ENCODE peak calls at places on chromosomes 6 and 20, in eight cellular contexts. One of them, this sample, is unnamed.
A peak's percentile ranks its signal among the peaks of the same experiment; 100 is the strongest.

GRCh38 chr20:46070215-46070910 is 19.4 kb downstream of the NCOA5 start:
- DNase-seq in pancreas: no peak
- DNase-seq in RWPE1: no peak
- DNase-seq in Right ventricle myocardium superior: no peak
- DNase-seq in keratinocyte: no peak
- DNase-seq in GM23248: peak; percentile 69
- DNase-seq in GM10248: no peak
- DNase-seq in stimulated activated effector memory CD8-positive, alpha-beta T cell treated with anti-CD3 and anti-CD28 coated beads, Interleukin-12 subunit alpha, Interleukin-12 subunit beta, amount 100 ng/mL, for 72 hours: no peak
- DNase-seq in this sample: peak; percentile 66

GRCh38 chr20:50834599-50835005 is 39.7 kb downstream of the BCAS4 start:
- DNase-seq in pancreas: no peak
- DNase-seq in RWPE1: peak; percentile 55
- DNase-seq in Right ventricle myocardium superior: no peak
- DNase-seq in keratinocyte: no peak
- DNase-seq in GM23248: peak; percentile 65
- DNase-seq in GM10248: no peak
- DNase-seq in stimulated activated effector memory CD8-positive, alpha-beta T cell treated with anti-CD3 and anti-CD28 coated beads, Interleukin-12 subunit alpha, Interleukin-12 subunit beta, amount 100 ng/mL, for 72 hours: no peak
- DNase-seq in this sample: no peak

GRCh38 chr20:50387996-50388332 is 122.2 kb upstream of the PTPN1 start:
- DNase-seq in pancreas: no peak
- DNase-seq in RWPE1: no peak
- DNase-seq in Right ventricle myocardium superior: no peak
- DNase-seq in keratinocyte: no peak
- DNase-seq in GM23248: no peak
- DNase-seq in GM10248: no peak
- DNase-seq in stimulated activated effector memory CD8-positive, alpha-beta T cell treated with anti-CD3 and anti-CD28 coated beads, Interleukin-12 subunit alpha, Interleukin-12 subunit beta, amount 100 ng/mL, for 72 hours: no peak
- DNase-seq in this sample: peak; percentile 63

GRCh38 chr20:15030826-15031225 is 693.4 kb upstream of the FLRT3 start:
- DNase-seq in pancreas: no peak
- DNase-seq in RWPE1: no peak
- DNase-seq in Right ventricle myocardium superior: no peak
- DNase-seq in keratinocyte: no peak
- DNase-seq in GM23248: no peak
- DNase-seq in GM10248: no peak
- DNase-seq in stimulated activated effector memory CD8-positive, alpha-beta T cell treated with anti-CD3 and anti-CD28 coated beads, Interleukin-12 subunit alpha, Interleukin-12 subunit beta, amount 100 ng/mL, for 72 hours: no peak
- DNase-seq in this sample: no peak

GRCh38 chr6:47630587-47630986 is 67.8 kb upstream of the ADGRF4 start:
- DNase-seq in pancreas: no peak
- DNase-seq in RWPE1: no peak
- DNase-seq in Right ventricle myocardium superior: no peak
- DNase-seq in keratinocyte: no peak
- DNase-seq in GM23248: no peak
- DNase-seq in GM10248: no peak
- DNase-seq in stimulated activated effector memory CD8-positive, alpha-beta T cell treated with anti-CD3 and anti-CD28 coated beads, Interleukin-12 subunit alpha, Interleukin-12 subunit beta, amount 100 ng/mL, for 72 hours: no peak
- DNase-seq in this sample: no peak

GRCh38 chr6:10412165-10412947 is 2.5 kb downstream of the TFAP2A start:
- DNase-seq in pancreas: no peak
- DNase-seq in RWPE1: peak; percentile 72
- DNase-seq in Right ventricle myocardium superior: peak; percentile 38
- DNase-seq in keratinocyte: no peak
- DNase-seq in GM23248: peak; percentile 86
- DNase-seq in GM10248: peak; percentile 69
- DNase-seq in stimulated activated effector memory CD8-positive, alpha-beta T cell treated with anti-CD3 and anti-CD28 coated beads, Interleukin-12 subunit alpha, Interleukin-12 subunit beta, amount 100 ng/mL, for 72 hours: no peak
- DNase-seq in this sample: peak; percentile 60

GRCh38 chr6:31558318-31558625 is 10.9 kb downstream of the NFKBIL1 start:
- DNase-seq in pancreas: no peak
- DNase-seq in RWPE1: no peak
- DNase-seq in Right ventricle myocardium superior: no peak
- DNase-seq in keratinocyte: no peak
- DNase-seq in GM23248: no peak
- DNase-seq in GM10248: no peak
- DNase-seq in stimulated activated effector memory CD8-positive, alpha-beta T cell treated with anti-CD3 and anti-CD28 coated beads, Interleukin-12 subunit alpha, Interleukin-12 subunit beta, amount 100 ng/mL, for 72 hours: no peak
- DNase-seq in this sample: no peak

GRCh38 chr6:16757332-16757731 is 3.9 kb downstream of the ATXN1 start:
- DNase-seq in pancreas: no peak
- DNase-seq in RWPE1: no peak
- DNase-seq in Right ventricle myocardium superior: no peak
- DNase-seq in keratinocyte: no peak
- DNase-seq in GM23248: peak; percentile 67
- DNase-seq in GM10248: no peak
- DNase-seq in stimulated activated effector memory CD8-positive, alpha-beta T cell treated with anti-CD3 and anti-CD28 coated beads, Interleukin-12 subunit alpha, Interleukin-12 subunit beta, amount 100 ng/mL, for 72 hours: no peak
- DNase-seq in this sample: no peak

GRCh38 chr20:53872561-53873248 is 197.7 kb downstream of the BCAS1 start:
- DNase-seq in pancreas: no peak
- DNase-seq in RWPE1: no peak
- DNase-seq in Right ventricle myocardium superior: no peak
- DNase-seq in keratinocyte: no peak
- DNase-seq in GM23248: peak; percentile 18
- DNase-seq in GM10248: peak; percentile 38
- DNase-seq in stimulated activated effector memory CD8-positive, alpha-beta T cell treated with anti-CD3 and anti-CD28 coated beads, Interleukin-12 subunit alpha, Interleukin-12 subunit beta, amount 100 ng/mL, for 72 hours: no peak
- DNase-seq in this sample: peak; percentile 83

GRCh38 chr6:56359201-56359899 is 112.0 kb upstream of the COL21A1 start:
- DNase-seq in pancreas: peak; percentile 52
- DNase-seq in RWPE1: peak; percentile 78
- DNase-seq in Right ventricle myocardium superior: no peak
- DNase-seq in keratinocyte: no peak
- DNase-seq in GM23248: peak; percentile 77
- DNase-seq in GM10248: peak; percentile 55
- DNase-seq in stimulated activated effector memory CD8-positive, alpha-beta T cell treated with anti-CD3 and anti-CD28 coated beads, Interleukin-12 subunit alpha, Interleukin-12 subunit beta, amount 100 ng/mL, for 72 hours: no peak
- DNase-seq in this sample: peak; percentile 68

GRCh38 chr6:168158980-168159349 is 80.0 kb upstream of the FRMD1 start:
- DNase-seq in pancreas: no peak
- DNase-seq in RWPE1: no peak
- DNase-seq in Right ventricle myocardium superior: no peak
- DNase-seq in keratinocyte: no peak
- DNase-seq in GM23248: no peak
- DNase-seq in GM10248: no peak
- DNase-seq in stimulated activated effector memory CD8-positive, alpha-beta T cell treated with anti-CD3 and anti-CD28 coated beads, Interleukin-12 subunit alpha, Interleukin-12 subunit beta, amount 100 ng/mL, for 72 hours: no peak
- DNase-seq in this sample: no peak

GRCh38 chr6:3612341-3613041 is 139.0 kb downstream of the PXDC1 start:
- DNase-seq in pancreas: no peak
- DNase-seq in RWPE1: peak; percentile 92
- DNase-seq in Right ventricle myocardium superior: no peak
- DNase-seq in keratinocyte: peak; percentile 85
- DNase-seq in GM23248: peak; percentile 97
- DNase-seq in GM10248: no peak
- DNase-seq in stimulated activated effector memory CD8-positive, alpha-beta T cell treated with anti-CD3 and anti-CD28 coated beads, Interleukin-12 subunit alpha, Interleukin-12 subunit beta, amount 100 ng/mL, for 72 hours: no peak
- DNase-seq in this sample: peak; percentile 94

GRCh38 chr20:4173142-4173541 is 157.8 kb upstream of the RNF24 start:
- DNase-seq in pancreas: no peak
- DNase-seq in RWPE1: no peak
- DNase-seq in Right ventricle myocardium superior: no peak
- DNase-seq in keratinocyte: no peak
- DNase-seq in GM23248: no peak
- DNase-seq in GM10248: no peak
- DNase-seq in stimulated activated effector memory CD8-positive, alpha-beta T cell treated with anti-CD3 and anti-CD28 coated beads, Interleukin-12 subunit alpha, Interleukin-12 subunit beta, amount 100 ng/mL, for 72 hours: no peak
- DNase-seq in this sample: no peak

GRCh38 chr6:7163661-7164071 is 55.9 kb downstream of the RREB1 start:
- DNase-seq in pancreas: no peak
- DNase-seq in RWPE1: no peak
- DNase-seq in Right ventricle myocardium superior: no peak
- DNase-seq in keratinocyte: no peak
- DNase-seq in GM23248: no peak
- DNase-seq in GM10248: no peak
- DNase-seq in stimulated activated effector memory CD8-positive, alpha-beta T cell treated with anti-CD3 and anti-CD28 coated beads, Interleukin-12 subunit alpha, Interleukin-12 subunit beta, amount 100 ng/mL, for 72 hours: no peak
- DNase-seq in this sample: no peak

GRCh38 chr20:64152906-64153305 is 11.3 kb upstream of the MYT1 start:
- DNase-seq in pancreas: no peak
- DNase-seq in RWPE1: no peak
- DNase-seq in Right ventricle myocardium superior: peak; percentile 30
- DNase-seq in keratinocyte: no peak
- DNase-seq in GM23248: no peak
- DNase-seq in GM10248: no peak
- DNase-seq in stimulated activated effector memory CD8-positive, alpha-beta T cell treated with anti-CD3 and anti-CD28 coated beads, Interleukin-12 subunit alpha, Interleukin-12 subunit beta, amount 100 ng/mL, for 72 hours: no peak
- DNase-seq in this sample: no peak

GRCh38 chr20:51511861-51512619 is 30.5 kb downstream of the NFATC2 start:
- DNase-seq in pancreas: no peak
- DNase-seq in RWPE1: no peak
- DNase-seq in Right ventricle myocardium superior: no peak
- DNase-seq in keratinocyte: no peak
- DNase-seq in GM23248: no peak
- DNase-seq in GM10248: no peak
- DNase-seq in stimulated activated effector memory CD8-positive, alpha-beta T cell treated with anti-CD3 and anti-CD28 coated beads, Interleukin-12 subunit alpha, Interleukin-12 subunit beta, amount 100 ng/mL, for 72 hours: no peak
- DNase-seq in this sample: no peak

GRCh38 chr20:62197801-62198200 is 15.0 kb downstream of the MTG2 start:
- DNase-seq in pancreas: no peak
- DNase-seq in RWPE1: no peak
- DNase-seq in Right ventricle myocardium superior: peak; percentile 11
- DNase-seq in keratinocyte: no peak
- DNase-seq in GM23248: no peak
- DNase-seq in GM10248: no peak
- DNase-seq in stimulated activated effector memory CD8-positive, alpha-beta T cell treated with anti-CD3 and anti-CD28 coated beads, Interleukin-12 subunit alpha, Interleukin-12 subunit beta, amount 100 ng/mL, for 72 hours: no peak
- DNase-seq in this sample: no peak

GRCh38 chr6:130671119-130672104 is 155.8 kb upstream of the SMLR1 start:
- DNase-seq in pancreas: no peak
- DNase-seq in RWPE1: no peak
- DNase-seq in Right ventricle myocardium superior: no peak
- DNase-seq in keratinocyte: no peak
- DNase-seq in GM23248: peak; percentile 26
- DNase-seq in GM10248: no peak
- DNase-seq in stimulated activated effector memory CD8-positive, alpha-beta T cell treated with anti-CD3 and anti-CD28 coated beads, Interleukin-12 subunit alpha, Interleukin-12 subunit beta, amount 100 ng/mL, for 72 hours: no peak
- DNase-seq in this sample: no peak

GRCh38 chr6:128963561-128963960 is 80.6 kb downstream of the LAMA2 start:
- DNase-seq in pancreas: no peak
- DNase-seq in RWPE1: no peak
- DNase-seq in Right ventricle myocardium superior: no peak
- DNase-seq in keratinocyte: no peak
- DNase-seq in GM23248: peak; percentile 69
- DNase-seq in GM10248: no peak
- DNase-seq in stimulated activated effector memory CD8-positive, alpha-beta T cell treated with anti-CD3 and anti-CD28 coated beads, Interleukin-12 subunit alpha, Interleukin-12 subunit beta, amount 100 ng/mL, for 72 hours: no peak
- DNase-seq in this sample: peak; percentile 15

GRCh38 chr20:15316556-15316955 is 979.1 kb upstream of the FLRT3 start:
- DNase-seq in pancreas: no peak
- DNase-seq in RWPE1: no peak
- DNase-seq in Right ventricle myocardium superior: no peak
- DNase-seq in keratinocyte: no peak
- DNase-seq in GM23248: no peak
- DNase-seq in GM10248: no peak
- DNase-seq in stimulated activated effector memory CD8-positive, alpha-beta T cell treated with anti-CD3 and anti-CD28 coated beads, Interleukin-12 subunit alpha, Interleukin-12 subunit beta, amount 100 ng/mL, for 72 hours: no peak
- DNase-seq in this sample: peak; percentile 53

GRCh38 chr6:15389079-15389758 is 143.3 kb downstream of the JARID2 start:
- DNase-seq in pancreas: no peak
- DNase-seq in RWPE1: no peak
- DNase-seq in Right ventricle myocardium superior: no peak
- DNase-seq in keratinocyte: no peak
- DNase-seq in GM23248: peak; percentile 64
- DNase-seq in GM10248: no peak
- DNase-seq in stimulated activated effector memory CD8-positive, alpha-beta T cell treated with anti-CD3 and anti-CD28 coated beads, Interleukin-12 subunit alpha, Interleukin-12 subunit beta, amount 100 ng/mL, for 72 hours: no peak
- DNase-seq in this sample: no peak

GRCh38 chr20:607476-607875 is 2.6 kb downstream of the TCF15 start:
- DNase-seq in pancreas: no peak
- DNase-seq in RWPE1: no peak
- DNase-seq in Right ventricle myocardium superior: no peak
- DNase-seq in keratinocyte: no peak
- DNase-seq in GM23248: no peak
- DNase-seq in GM10248: no peak
- DNase-seq in stimulated activated effector memory CD8-positive, alpha-beta T cell treated with anti-CD3 and anti-CD28 coated beads, Interleukin-12 subunit alpha, Interleukin-12 subunit beta, amount 100 ng/mL, for 72 hours: no peak
- DNase-seq in this sample: no peak

GRCh38 chr6:130143709-130144108 is 79.0 kb downstream of the SAMD3 start:
- DNase-seq in pancreas: no peak
- DNase-seq in RWPE1: no peak
- DNase-seq in Right ventricle myocardium superior: no peak
- DNase-seq in keratinocyte: no peak
- DNase-seq in GM23248: peak; percentile 50
- DNase-seq in GM10248: no peak
- DNase-seq in stimulated activated effector memory CD8-positive, alpha-beta T cell treated with anti-CD3 and anti-CD28 coated beads, Interleukin-12 subunit alpha, Interleukin-12 subunit beta, amount 100 ng/mL, for 72 hours: no peak
- DNase-seq in this sample: peak; percentile 28

GRCh38 chr6:74654296-74654695 is 551.6 kb downstream of the COL12A1 start:
- DNase-seq in pancreas: no peak
- DNase-seq in RWPE1: no peak
- DNase-seq in Right ventricle myocardium superior: no peak
- DNase-seq in keratinocyte: no peak
- DNase-seq in GM23248: peak; percentile 20
- DNase-seq in GM10248: no peak
- DNase-seq in stimulated activated effector memory CD8-positive, alpha-beta T cell treated with anti-CD3 and anti-CD28 coated beads, Interleukin-12 subunit alpha, Interleukin-12 subunit beta, amount 100 ng/mL, for 72 hours: no peak
- DNase-seq in this sample: no peak

GRCh38 chr6:131980791-131981623 is 29.8 kb upstream of the CCN2 start:
- DNase-seq in pancreas: no peak
- DNase-seq in RWPE1: no peak
- DNase-seq in Right ventricle myocardium superior: no peak
- DNase-seq in keratinocyte: no peak
- DNase-seq in GM23248: no peak
- DNase-seq in GM10248: no peak
- DNase-seq in stimulated activated effector memory CD8-positive, alpha-beta T cell treated with anti-CD3 and anti-CD28 coated beads, Interleukin-12 subunit alpha, Interleukin-12 subunit beta, amount 100 ng/mL, for 72 hours: no peak
- DNase-seq in this sample: no peak

GRCh38 chr6:31579546-31580445 is 2.4 kb downstream of the LTB start:
- DNase-seq in pancreas: no peak
- DNase-seq in RWPE1: no peak
- DNase-seq in Right ventricle myocardium superior: no peak
- DNase-seq in keratinocyte: no peak
- DNase-seq in GM23248: no peak
- DNase-seq in GM10248: no peak
- DNase-seq in stimulated activated effector memory CD8-positive, alpha-beta T cell treated with anti-CD3 and anti-CD28 coated beads, Interleukin-12 subunit alpha, Interleukin-12 subunit beta, amount 100 ng/mL, for 72 hours: no peak
- DNase-seq in this sample: no peak

GRCh38 chr6:37483917-37484785 is 15.5 kb downstream of the CCDC167 start:
- DNase-seq in pancreas: no peak
- DNase-seq in RWPE1: peak; percentile 68
- DNase-seq in Right ventricle myocardium superior: peak; percentile 77
- DNase-seq in keratinocyte: no peak
- DNase-seq in GM23248: peak; percentile 61
- DNase-seq in GM10248: peak; percentile 88
- DNase-seq in stimulated activated effector memory CD8-positive, alpha-beta T cell treated with anti-CD3 and anti-CD28 coated beads, Interleukin-12 subunit alpha, Interleukin-12 subunit beta, amount 100 ng/mL, for 72 hours: peak; percentile 65
- DNase-seq in this sample: peak; percentile 10

GRCh38 chr6:137475103-137475502 is 19.1 kb downstream of the OLIG3 start:
- DNase-seq in pancreas: no peak
- DNase-seq in RWPE1: no peak
- DNase-seq in Right ventricle myocardium superior: no peak
- DNase-seq in keratinocyte: no peak
- DNase-seq in GM23248: no peak
- DNase-seq in GM10248: no peak
- DNase-seq in stimulated activated effector memory CD8-positive, alpha-beta T cell treated with anti-CD3 and anti-CD28 coated beads, Interleukin-12 subunit alpha, Interleukin-12 subunit beta, amount 100 ng/mL, for 72 hours: no peak
- DNase-seq in this sample: no peak

GRCh38 chr6:74409447-74409846 is 713.4 kb downstream of the CD109 start:
- DNase-seq in pancreas: no peak
- DNase-seq in RWPE1: peak; percentile 33
- DNase-seq in Right ventricle myocardium superior: no peak
- DNase-seq in keratinocyte: no peak
- DNase-seq in GM23248: peak; percentile 88
- DNase-seq in GM10248: peak; percentile 8
- DNase-seq in stimulated activated effector memory CD8-positive, alpha-beta T cell treated with anti-CD3 and anti-CD28 coated beads, Interleukin-12 subunit alpha, Interleukin-12 subunit beta, amount 100 ng/mL, for 72 hours: no peak
- DNase-seq in this sample: peak; percentile 75

GRCh38 chr6:148533309-148534107 is 190.9 kb downstream of the SASH1 start:
- DNase-seq in pancreas: no peak
- DNase-seq in RWPE1: no peak
- DNase-seq in Right ventricle myocardium superior: no peak
- DNase-seq in keratinocyte: no peak
- DNase-seq in GM23248: no peak
- DNase-seq in GM10248: no peak
- DNase-seq in stimulated activated effector memory CD8-positive, alpha-beta T cell treated with anti-CD3 and anti-CD28 coated beads, Interleukin-12 subunit alpha, Interleukin-12 subunit beta, amount 100 ng/mL, for 72 hours: no peak
- DNase-seq in this sample: no peak

GRCh38 chr6:167211870-167212715 is 54.3 kb upstream of the GPR31 start:
- DNase-seq in pancreas: no peak
- DNase-seq in RWPE1: no peak
- DNase-seq in Right ventricle myocardium superior: no peak
- DNase-seq in keratinocyte: no peak
- DNase-seq in GM23248: no peak
- DNase-seq in GM10248: no peak
- DNase-seq in stimulated activated effector memory CD8-positive, alpha-beta T cell treated with anti-CD3 and anti-CD28 coated beads, Interleukin-12 subunit alpha, Interleukin-12 subunit beta, amount 100 ng/mL, for 72 hours: no peak
- DNase-seq in this sample: no peak

GRCh38 chr6:68756454-68757375 is 121.6 kb downstream of the ADGRB3 start:
- DNase-seq in pancreas: no peak
- DNase-seq in RWPE1: no peak
- DNase-seq in Right ventricle myocardium superior: no peak
- DNase-seq in keratinocyte: no peak
- DNase-seq in GM23248: no peak
- DNase-seq in GM10248: no peak
- DNase-seq in stimulated activated effector memory CD8-positive, alpha-beta T cell treated with anti-CD3 and anti-CD28 coated beads, Interleukin-12 subunit alpha, Interleukin-12 subunit beta, amount 100 ng/mL, for 72 hours: no peak
- DNase-seq in this sample: no peak

GRCh38 chr20:63917811-63918210 is 22.9 kb downstream of the DNAJC5 start:
- DNase-seq in pancreas: no peak
- DNase-seq in RWPE1: no peak
- DNase-seq in Right ventricle myocardium superior: no peak
- DNase-seq in keratinocyte: no peak
- DNase-seq in GM23248: no peak
- DNase-seq in GM10248: no peak
- DNase-seq in stimulated activated effector memory CD8-positive, alpha-beta T cell treated with anti-CD3 and anti-CD28 coated beads, Interleukin-12 subunit alpha, Interleukin-12 subunit beta, amount 100 ng/mL, for 72 hours: no peak
- DNase-seq in this sample: no peak